ENCODE peak calls at places on chromosome 21, in six cellular contexts. O is CD8-positive, alpha-beta T cell; U is Peyer's patch; X is endodermal cell; D is HFF-Myc; Z is LNCaP clone FGC. W is an unnamed sample.

GRCh38 chr21:21283810-21284209 is 285.6 kb downstream of the NCAM2 start:
- DNase-seq in O (no peak), U (no peak), X (no peak), D (no peak), Z (peak), W (no peak)

GRCh38 chr21:45740491-45741357 is 97.2 kb downstream of the PCBP3 start:
- DNase-seq in O (no peak), U (no peak), X (no peak), D (no peak), Z (no peak), W (no peak)

GRCh38 chr21:14591882-14592281 is 45.8 kb upstream of the SAMSN1 start:
- DNase-seq in O (no peak), U (no peak), X (no peak), D (no peak), Z (no peak), W (no peak)

GRCh38 chr21:26572668-26573381 is at the start of gene CYYR1:
- DNase-seq in O (no peak), U (peak), X (peak), D (no peak), Z (no peak), W (no peak)

GRCh38 chr21:23740463-23740862 is 1866.8 kb downstream of the MRPL39 start:
- DNase-seq in O (no peak), U (no peak), X (no peak), D (no peak), Z (no peak), W (no peak)

GRCh38 chr21:15138475-15138874 is 73.7 kb upstream of the NRIP1 start:
- DNase-seq in O (no peak), U (peak), X (no peak), D (no peak), Z (no peak), W (no peak)

GRCh38 chr21:45992311-45993209 is 11.0 kb downstream of the COL6A1 start:
- DNase-seq in O (no peak), U (peak), X (peak), D (no peak), Z (no peak), W (peak)

GRCh38 chr21:29829514-29830255 is 110.1 kb downstream of the GRIK1 start:
- DNase-seq in O (no peak), U (no peak), X (no peak), D (no peak), Z (no peak), W (no peak)

GRCh38 chr21:45054927-45055612 is 19.3 kb upstream of the ADARB1 start:
- DNase-seq in O (no peak), U (no peak), X (no peak), D (no peak), Z (no peak), W (no peak)

GRCh38 chr21:36735724-36736310 is 36.9 kb downstream of the SIM2 start:
- DNase-seq in O (no peak), U (no peak), X (peak), D (no peak), Z (no peak), W (no peak)

GRCh38 chr21:8993284-8993942 is 1528.0 kb upstream of the TPTE start:
- DNase-seq in O (no peak), U (no peak), X (no peak), D (no peak), Z (no peak), W (no peak)

GRCh38 chr21:32425628-32426027 is 13.1 kb downstream of the EVA1C start:
- DNase-seq in O (no peak), U (no peak), X (no peak), D (no peak), Z (no peak), W (no peak)

GRCh38 chr21:21001591-21002100 is 3.4 kb downstream of the NCAM2 start:
- DNase-seq in O (no peak), U (no peak), X (no peak), D (no peak), Z (no peak), W (no peak)

GRCh38 chr21:45224189-45224938 is 63.3 kb downstream of the POFUT2 start:
- DNase-seq in O (peak), U (no peak), X (no peak), D (no peak), Z (no peak), W (no peak)

GRCh38 chr21:25872271-25872670 is 137.5 kb downstream of the GABPA start:
- DNase-seq in O (no peak), U (no peak), X (peak), D (no peak), Z (no peak), W (no peak)

GRCh38 chr21:46003575-46004007 is 22.0 kb downstream of the COL6A1 start:
- DNase-seq in O (no peak), U (peak), X (peak), D (no peak), Z (no peak), W (no peak)

GRCh38 chr21:32181415-32181814 is 97.4 kb downstream of the MIS18A start:
- DNase-seq in O (no peak), U (no peak), X (no peak), D (no peak), Z (no peak), W (no peak)

GRCh38 chr21:17139696-17140095 is 373.1 kb upstream of the CXADR start:
- DNase-seq in O (no peak), U (no peak), X (no peak), D (no peak), Z (no peak), W (no peak)

GRCh38 chr21:46154955-46155513 is 345 bp downstream of the FTCD start:
- DNase-seq in O (no peak), U (peak), X (peak), D (no peak), Z (no peak), W (no peak)

GRCh38 chr21:29145354-29145782 is 14.9 kb downstream of the MAP3K7CL start:
- DNase-seq in O (no peak), U (no peak), X (no peak), D (peak), Z (no peak), W (no peak)

GRCh38 chr21:31218830-31219608 is 125.0 kb downstream of the TIAM1 start:
- DNase-seq in O (no peak), U (no peak), X (peak), D (no peak), Z (no peak), W (no peak)

GRCh38 chr21:36691539-36692124 is 7.3 kb upstream of the SIM2 start:
- DNase-seq in O (no peak), U (no peak), X (peak), D (no peak), Z (no peak), W (no peak)

GRCh38 chr21:30072496-30072895 is 94.1 kb downstream of the CLDN17 start:
- DNase-seq in O (no peak), U (no peak), X (peak), D (peak), Z (peak), W (no peak)

GRCh38 chr21:29164330-29164942 is 34.0 kb downstream of the MAP3K7CL start:
- DNase-seq in O (no peak), U (no peak), X (no peak), D (peak), Z (peak), W (no peak)

GRCh38 chr21:15775981-15776380 is 46.2 kb downstream of the USP25 start:
- DNase-seq in O (no peak), U (no peak), X (no peak), D (peak), Z (no peak), W (no peak)

GRCh38 chr21:26320541-26320940 is 150.0 kb upstream of the APP start:
- DNase-seq in O (no peak), U (no peak), X (no peak), D (no peak), Z (no peak), W (no peak)

GRCh38 chr21:9780441-9780937 is 740.9 kb upstream of the TPTE start:
- DNase-seq in O (no peak), U (no peak), X (no peak), D (no peak), Z (no peak), W (no peak)

GRCh38 chr21:45421846-45422775 is 17.1 kb downstream of the COL18A1 start:
- DNase-seq in O (no peak), U (no peak), X (peak), D (no peak), Z (no peak), W (no peak)

GRCh38 chr21:31204801-31205200 is 139.3 kb downstream of the TIAM1 start:
- DNase-seq in O (no peak), U (no peak), X (no peak), D (no peak), Z (no peak), W (no peak)

GRCh38 chr21:41767606-41768370 is 936 bp upstream of the RIPK4 start:
- DNase-seq in O (no peak), U (no peak), X (peak), D (no peak), Z (no peak), W (no peak)
- H3K4me3 ChIP-seq in O (peak), U (peak), X (peak), D (peak), Z (peak), W (peak)

GRCh38 chr21:35593000-35593502 is 467.3 kb downstream of the SETD4 start:
- DNase-seq in O (no peak), U (no peak), X (no peak), D (no peak), Z (no peak), W (no peak)

GRCh38 chr21:35599164-35599563 is 461.2 kb downstream of the SETD4 start:
- DNase-seq in O (no peak), U (no peak), X (no peak), D (no peak), Z (no peak), W (no peak)

GRCh38 chr21:35602811-35603210 is 457.5 kb downstream of the SETD4 start:
- DNase-seq in O (no peak), U (no peak), X (no peak), D (no peak), Z (no peak), W (no peak)

GRCh38 chr21:35594905-35595304 is 465.4 kb downstream of the SETD4 start:
- DNase-seq in O (no peak), U (no peak), X (no peak), D (no peak), Z (no peak), W (no peak)

GRCh38 chr21:35597750-35598339 is 462.5 kb downstream of the SETD4 start:
- DNase-seq in O (no peak), U (no peak), X (no peak), D (no peak), Z (no peak), W (no peak)
- H3K4me3 ChIP-seq in O (no peak), U (no peak), X (no peak), D (no peak), Z (no peak), W (no peak)

DNA sequence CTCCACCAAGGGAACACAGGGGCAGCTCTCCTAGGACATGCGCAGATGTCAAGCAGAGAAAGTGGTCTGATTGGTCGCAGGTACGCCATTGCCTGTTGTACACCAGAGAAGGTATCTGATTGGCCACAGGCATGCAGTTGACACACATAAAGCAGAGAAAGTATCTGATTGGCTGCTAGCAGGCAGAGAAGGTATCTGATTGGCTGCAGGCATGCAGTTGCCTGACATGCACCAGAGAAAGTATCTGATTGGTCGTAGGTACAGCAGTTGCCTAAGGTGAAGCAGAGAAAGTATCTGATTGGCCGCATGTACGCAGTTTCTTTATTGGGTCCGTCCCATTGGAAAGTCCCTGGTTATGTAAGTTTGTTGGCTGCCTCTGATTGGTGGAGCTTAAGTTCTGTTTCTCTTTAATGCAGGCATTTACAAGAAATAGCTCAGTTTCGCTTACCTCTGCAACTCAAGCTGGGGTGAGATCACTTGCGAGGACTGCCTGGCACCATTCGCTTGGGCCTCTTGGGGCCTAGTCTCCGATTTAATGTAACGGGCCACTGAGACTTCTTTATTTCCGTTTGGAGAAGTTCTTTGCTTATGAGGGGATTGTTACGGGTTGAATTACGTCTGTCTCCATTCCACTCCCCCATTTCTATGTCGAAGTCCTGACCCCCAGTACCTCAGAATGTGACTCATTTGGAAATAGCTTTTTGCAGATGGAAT is 74.2 kb downstream of the SIK1 start:
- DNase-seq in O (no peak), U (no peak), X (no peak), D (no peak), Z (no peak), W (peak)
- H3K4me3 ChIP-seq in O (no peak), U (no peak), X (no peak), D (no peak), Z (no peak), W (peak)

DNA sequence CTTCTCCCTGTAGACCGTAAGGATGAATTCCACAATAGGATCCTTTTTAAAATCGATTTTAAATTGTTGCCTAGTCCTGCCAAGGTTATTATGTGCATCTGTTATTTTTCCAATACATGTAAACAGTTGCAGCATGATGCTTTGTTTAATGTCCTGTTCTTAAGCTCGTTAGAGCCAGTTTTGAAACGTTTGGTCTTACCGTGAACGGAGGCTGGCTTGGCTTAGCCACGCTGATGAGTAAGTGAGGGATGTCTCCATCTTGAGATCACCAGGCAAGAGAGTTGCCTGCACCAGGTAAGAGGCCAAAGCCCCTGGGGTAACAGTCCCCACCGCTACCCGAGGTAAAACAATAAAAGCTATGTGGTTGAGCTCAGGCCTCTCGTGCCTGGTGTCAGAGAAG is 17.3 kb downstream of the CSTB start:
- DNase-seq in O (no peak), U (no peak), X (no peak), D (no peak), Z (no peak), W (no peak)
- H3K4me3 ChIP-seq in O (no peak), U (no peak), X (no peak), D (no peak), Z (no peak), W (no peak)

DNA sequence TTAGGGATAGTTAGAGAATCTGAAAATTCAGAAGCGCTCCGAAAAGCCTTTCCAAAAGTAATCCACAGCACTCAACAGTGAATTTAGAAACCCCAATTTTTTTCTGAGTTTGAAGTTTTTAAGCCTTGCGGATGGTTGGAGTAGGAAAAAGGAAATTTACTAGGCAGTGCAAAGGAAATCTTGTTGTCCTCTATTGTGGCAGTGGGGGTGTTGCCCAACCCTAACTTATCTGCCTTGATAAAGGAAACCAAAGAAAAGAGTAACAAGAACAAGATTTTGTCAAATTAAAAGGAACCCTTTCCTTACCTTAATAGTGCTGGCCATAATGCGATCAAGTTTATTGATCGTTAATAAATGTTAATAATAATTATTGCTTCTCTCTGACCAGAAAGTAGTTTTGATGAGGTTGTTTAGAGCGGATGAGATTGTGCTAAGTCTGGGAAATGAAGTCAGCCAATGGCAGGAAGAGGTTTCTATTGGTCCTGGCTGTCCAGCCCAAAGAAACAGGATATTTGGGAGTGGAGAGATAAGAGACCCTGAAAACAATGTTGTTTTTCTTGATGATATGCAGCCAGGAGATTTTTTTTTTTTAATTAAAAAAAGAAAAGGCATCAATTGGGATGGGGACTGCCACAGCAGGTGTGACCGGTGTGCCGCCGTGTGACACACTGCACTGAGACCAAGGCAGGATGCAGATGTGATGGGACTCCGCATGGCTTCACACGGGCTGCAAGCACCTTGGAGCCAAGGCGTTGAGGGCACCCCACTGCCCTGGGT is at the start of gene ERG:
- DNase-seq in O (no peak), U (no peak), X (no peak), D (no peak), Z (no peak), W (no peak)
- H3K4me3 ChIP-seq in O (no peak), U (peak), X (no peak), D (no peak), Z (no peak), W (no peak)

GRCh38 chr21:28091500-28091899 is 901.2 kb downstream of the LTN1 start:
- DNase-seq in O (no peak), U (no peak), X (no peak), D (no peak), Z (no peak), W (no peak)

GRCh38 chr21:28084951-28085350 is 907.7 kb downstream of the LTN1 start:
- DNase-seq in O (no peak), U (no peak), X (no peak), D (no peak), Z (no peak), W (no peak)

GRCh38 chr21:28086861-28087581 is 905.7 kb downstream of the LTN1 start:
- DNase-seq in O (no peak), U (no peak), X (no peak), D (no peak), Z (no peak), W (no peak)

GRCh38 chr21:28089599-28090421 is 902.9 kb downstream of the LTN1 start:
- DNase-seq in O (no peak), U (no peak), X (peak), D (no peak), Z (no peak), W (no peak)

DNA sequence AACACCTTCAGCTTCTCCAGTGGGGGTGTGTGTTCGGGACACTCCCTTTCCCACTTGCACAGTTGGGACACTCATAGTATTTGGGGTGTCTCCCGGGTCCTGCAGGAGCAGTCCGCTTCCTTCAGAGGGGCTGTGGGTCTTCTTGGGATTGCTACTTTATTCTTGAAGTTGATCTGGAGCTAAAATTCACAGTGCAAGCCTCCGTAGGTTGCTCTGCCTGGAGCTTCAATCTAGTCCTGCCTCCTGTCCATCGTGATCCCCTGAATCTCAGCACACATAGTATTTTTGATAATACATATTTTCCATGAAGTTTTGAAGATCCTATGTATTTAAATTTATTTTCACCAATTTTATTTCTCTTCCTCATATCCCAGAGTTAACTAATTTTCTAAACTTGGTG is 902.1 kb downstream of the LTN1 start:
- DNase-seq in O (no peak), U (no peak), X (no peak), D (no peak), Z (no peak), W (no peak)
- H3K4me3 ChIP-seq in O (no peak), U (peak), X (peak), D (no peak), Z (no peak), W (no peak)

DNA sequence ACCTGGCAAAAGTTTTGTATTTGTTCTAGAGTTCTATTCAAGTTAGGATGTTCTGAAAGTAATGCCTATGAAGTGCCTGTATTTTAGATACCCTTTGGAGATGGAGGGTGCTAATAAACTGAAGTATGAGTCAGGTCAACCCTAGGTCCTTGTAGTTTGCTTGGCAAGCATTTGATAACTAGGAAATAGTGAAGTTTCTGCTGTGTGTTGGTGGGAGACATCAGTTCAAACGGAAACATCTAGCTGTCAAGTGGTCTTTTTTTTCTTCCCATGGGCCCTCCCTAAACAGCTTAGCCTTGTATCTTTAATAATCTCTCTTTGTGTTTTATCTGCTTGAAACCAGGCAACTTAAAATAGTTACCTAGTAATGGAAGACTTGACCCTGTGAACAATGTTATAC is 4.5 kb downstream of the MRPS6 start:
- DNase-seq in O (no peak), U (no peak), X (no peak), D (no peak), Z (no peak), W (no peak)
- H3K4me3 ChIP-seq in O (peak), U (no peak), X (peak), D (no peak), Z (no peak), W (no peak)

W was measured in GM06990.